ENCODE peak calls at places on chromosomes 4 and X, in six cellular contexts. H is NCI-H748 treated with DMSO at 0.1 percent for 48 hours, B is ELR, J is fibroblast of the conjunctiva, E is KG1, U is NCI-H460. S is an unnamed sample.

GRCh38 chr4:160481696-160482330 is 1378.9 kb downstream of the RAPGEF2 start:
- DNase-seq in H (no peak), B (no peak), J (no peak), E (no peak), U (no peak), S (no peak)

GRCh38 chr4:56463711-56464110 is 3.7 kb upstream of the SRP72 start:
- DNase-seq in H (no peak), B (no peak), J (no peak), E (no peak), U (no peak), S (no peak)

GRCh38 chr4:168664242-168664897 is 167.5 kb downstream of the PALLD start:
- DNase-seq in H (no peak), B (peak), J (no peak), E (no peak), U (no peak), S (no peak)

GRCh38 chr4:143514432-143514831 is 930 bp downstream of the SMARCA5 start:
- DNase-seq in H (peak), B (peak), J (peak), E (no peak), U (peak), S (peak)

GRCh38 chrX:141936080-141936479 is 32.4 kb downstream of the MAGEC1 start:
- DNase-seq in H (no peak), B (peak), J (no peak), E (no peak), U (no peak), S (no peak)

GRCh38 chrX:129115104-129115503 is 408.2 kb downstream of the SMARCA1 start:
- DNase-seq in H (no peak), B (peak), J (no peak), E (peak), U (peak), S (no peak)

GRCh38 chr4:7120341-7120740 is 52.5 kb upstream of the GRPEL1 start:
- DNase-seq in H (no peak), B (peak), J (no peak), E (no peak), U (no peak), S (no peak)

GRCh38 chr4:8478371-8478770 is 37.8 kb downstream of the TRMT44 start:
- DNase-seq in H (no peak), B (no peak), J (no peak), E (no peak), U (no peak), S (no peak)

GRCh38 chr4:157961591-157961990 is 211.2 kb downstream of the GASK1B start:
- DNase-seq in H (no peak), B (no peak), J (no peak), E (no peak), U (no peak), S (no peak)

GRCh38 chrX:20383487-20383886 is 116.8 kb upstream of the RPS6KA3 start:
- DNase-seq in H (no peak), B (no peak), J (no peak), E (no peak), U (no peak), S (no peak)

GRCh38 chr4:109820563-109820962 is 5.0 kb downstream of the GAR1 start:
- DNase-seq in H (no peak), B (no peak), J (no peak), E (no peak), U (no peak), S (no peak)

GRCh38 chr4:78710536-78710935 is 65.6 kb upstream of the BMP2K start:
- DNase-seq in H (no peak), B (peak), J (no peak), E (no peak), U (no peak), S (no peak)

GRCh38 chr4:120733968-120734367 is 188.6 kb downstream of the PRDM5 start:
- DNase-seq in H (no peak), B (no peak), J (no peak), E (no peak), U (no peak), S (no peak)